ENCODE peak calls at places on chromosome 12, in five cellular contexts. Z, M, U, O and Q are unnamed samples. For H4K20me1, the result is how much of the 10 kb centered on the place peaks cover.

GRCh38 chr12:5437122-5437521 is 5.2 kb downstream of the NTF3 start:
- DNase-seq in O (no peak), Z (no peak), U (no peak), M (no peak), Q (no peak)

GRCh38 chr12:39620664-39621658 is 1.4 kb upstream of the ABCD2 start:
- DNase-seq in U (no peak), Z (no peak), M (no peak), O (no peak), Q (peak)

GRCh38 chr12:27213304-27213703 is 30.8 kb upstream of the STK38L start:
- DNase-seq in U (no peak), O (no peak), Z (no peak), M (no peak), Q (no peak)

GRCh38 chr12:108349245-108349644 is 10.1 kb upstream of the CMKLR1 start:
- DNase-seq in M (no peak), U (no peak), O (no peak), Z (no peak), Q (no peak)

GRCh38 chr12:4448943-4449861 is 3.6 kb upstream of the FGF6 start:
- DNase-seq in U (no peak), Z (no peak), O (no peak), M (no peak), Q (no peak)

GRCh38 chr12:62604856-62605255 is 138.2 kb downstream of the MON2 start:
- DNase-seq in O (no peak), U (no peak), M (peak), Z (no peak), Q (peak)

GRCh38 chr12:113131556-113131955 is 4.0 kb downstream of the RASAL1 start:
- DNase-seq in U (no peak), O (no peak), Z (no peak), M (no peak), Q (no peak)

GRCh38 chr12:54294152-54294913 is 6.5 kb downstream of the NFE2 start:
- DNase-seq in U (no peak), M (no peak), O (peak), Z (peak), Q (no peak)

GRCh38 chr12:45730842-45731336 is 1.4 kb downstream of the ARID2 start:
- DNase-seq in Z (no peak), O (no peak), U (no peak), M (peak), Q (peak)

GRCh38 chr12:124716208-124717141 is 147.2 kb downstream of the SCARB1 start:
- DNase-seq in U (no peak), M (no peak), O (no peak), Z (no peak), Q (no peak)
- TF ChIP-seq CTCF in U (no peak), M (no peak), O (peak), Z (no peak), Q (no peak)

GRCh38 chr12:68630050-68630449 is 19.4 kb downstream of the RAP1B start:
- DNase-seq in M (no peak), U (no peak), Z (no peak), O (no peak), Q (no peak)
- H4K20me1 ChIP-seq in M (half or more), U (under half), Z (under half), O (under half), Q (under half)

GRCh38 chr12:9133243-9133938 is 17.7 kb upstream of the A2M start:
- DNase-seq in Z (no peak), O (no peak), M (no peak), U (no peak), Q (peak)

GRCh38 chr12:9135903-9136310 is 20.2 kb upstream of the A2M start:
- DNase-seq in M (no peak), Z (no peak), O (no peak), U (no peak), Q (no peak)

GRCh38 chr12:9130244-9130643 is 14.5 kb upstream of the A2M start:
- DNase-seq in M (no peak), Z (no peak), O (no peak), U (no peak), Q (no peak)

GRCh38 chr12:9132008-9132535 is 16.4 kb upstream of the A2M start:
- DNase-seq in O (no peak), M (no peak), Z (no peak), U (no peak), Q (peak)

GRCh38 chr12:9134981-9135628 is 19.4 kb upstream of the A2M start:
- DNase-seq in M (peak), O (peak), U (peak), Z (no peak), Q (no peak)
- TF ChIP-seq CTCF in M (no peak), O (peak), U (peak), Z (peak), Q (peak)

GRCh38 chr12:65838330-65838976 is 14.2 kb downstream of the HMGA2 start:
- DNase-seq in Z (no peak), O (no peak), M (no peak), U (no peak), Q (no peak)

GRCh38 chr12:65835256-65835655 is 11.0 kb downstream of the HMGA2 start:
- DNase-seq in Z (no peak), M (no peak), O (no peak), U (no peak), Q (peak)

GRCh38 chr12:65840793-65841670 is 16.7 kb downstream of the HMGA2 start:
- DNase-seq in Z (no peak), M (no peak), U (no peak), O (peak), Q (no peak)

GRCh38 chr12:65836419-65837197 is 12.3 kb downstream of the HMGA2 start:
- DNase-seq in U (peak), M (no peak), Z (no peak), O (no peak), Q (no peak)

DNA sequence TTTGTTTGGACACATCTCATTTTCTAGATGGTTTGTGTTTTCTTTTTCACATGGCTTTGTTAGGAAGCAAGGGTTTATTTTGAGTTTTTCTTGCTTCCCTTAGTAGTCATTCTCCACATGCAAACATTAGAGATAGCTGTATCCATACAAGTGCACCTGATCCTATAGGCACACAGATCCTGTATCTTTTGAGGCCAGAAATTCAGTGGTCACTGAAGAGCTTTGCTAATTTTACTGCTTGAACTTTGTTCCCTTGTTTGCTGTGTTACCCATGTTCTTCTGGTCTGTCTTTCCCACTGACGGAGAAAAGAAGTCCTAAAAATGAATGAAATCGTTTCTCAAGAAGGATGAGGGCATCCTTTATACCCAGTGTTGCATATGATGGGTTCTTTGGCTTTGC is 14.7 kb downstream of the HMGA2 start:
- DNase-seq in Z (no peak), M (no peak), U (no peak), O (no peak), Q (no peak)
- H4K20me1 ChIP-seq in Z (under half), M (half or more), U (under half), O (under half), Q (under half)

DNA sequence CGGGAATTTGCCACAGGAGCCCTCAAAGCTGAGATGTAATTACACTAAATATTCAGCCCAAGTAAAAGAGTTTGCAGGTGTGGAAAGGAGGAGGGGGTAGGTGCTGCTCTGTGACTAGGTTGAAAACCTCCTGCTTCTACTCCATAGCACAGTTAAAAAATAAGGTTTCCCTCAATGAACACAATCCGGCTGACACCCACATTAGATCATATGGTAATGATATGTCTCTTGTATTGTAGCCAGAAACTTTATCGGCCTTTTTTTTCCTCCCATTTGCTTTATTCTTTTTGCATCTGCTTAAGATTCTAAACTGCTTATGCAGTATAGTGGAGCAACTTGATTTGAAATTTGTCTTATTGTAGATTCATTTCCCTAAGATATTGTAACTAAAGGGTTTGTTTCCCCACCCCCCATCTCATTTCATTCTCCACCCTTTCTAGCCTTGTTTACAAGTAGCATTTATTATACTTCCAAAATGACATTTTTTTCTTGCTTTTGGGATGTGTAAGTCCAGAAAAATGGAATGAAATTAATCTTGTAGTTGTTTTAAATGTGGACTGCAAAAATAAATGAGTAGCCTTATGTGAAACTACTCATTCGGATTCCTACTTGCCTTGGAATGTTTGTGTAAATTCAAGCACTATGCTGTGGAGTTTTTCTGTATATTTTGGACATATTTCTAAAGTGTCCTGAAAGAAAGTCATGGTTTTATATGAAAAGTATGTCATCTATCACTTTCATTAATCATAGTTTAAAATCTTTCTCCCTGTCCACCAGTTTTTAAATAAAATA is at the start of gene DCN:
- DNase-seq in U (no peak), O (no peak), M (peak), Z (no peak), Q (peak)
- TF ChIP-seq CTCF in U (no peak), O (no peak), M (no peak), Z (no peak), Q (no peak)

GRCh38 chr12:56596815-56597214 is 33.3 kb downstream of the BAZ2A start:
- DNase-seq in U (no peak), Z (no peak), M (no peak), O (peak), Q (no peak)
- H4K20me1 ChIP-seq in U (under half), Z (under half), M (under half), O (under half), Q (under half)

GRCh38 chr12:102022286-102022685 is 39.5 kb downstream of the WASHC3 start:
- DNase-seq in U (no peak), Z (no peak), O (no peak), M (no peak), Q (no peak)

GRCh38 chr12:102023343-102023930 is 38.4 kb downstream of the WASHC3 start:
- DNase-seq in Z (no peak), U (no peak), O (no peak), M (peak), Q (peak)

GRCh38 chr12:102024765-102025164 is 37.0 kb downstream of the WASHC3 start:
- DNase-seq in M (no peak), Z (no peak), O (no peak), U (no peak), Q (no peak)

GRCh38 chr12:102029148-102029547 is 32.6 kb downstream of the WASHC3 start:
- DNase-seq in M (no peak), Z (no peak), O (no peak), U (no peak), Q (no peak)

GRCh38 chr12:102026728-102027127 is 35.1 kb downstream of the WASHC3 start:
- DNase-seq in O (peak), Z (peak), M (no peak), U (no peak), Q (no peak)
- TF ChIP-seq CTCF in O (peak), Z (peak), M (no peak), U (peak), Q (no peak)

GRCh38 chr12:50620975-50621360 is 116.2 kb downstream of the DIP2B start:
- DNase-seq in U (no peak), M (no peak), Z (no peak), O (no peak), Q (no peak)
- H4K20me1 ChIP-seq in U (under half), M (under half), Z (under half), O (under half), Q (under half)

GRCh38 chr12:127893875-127894635 is 372.9 kb upstream of the TMEM132C start:
- DNase-seq in Z (peak), U (no peak), O (peak), M (no peak), Q (no peak)
- TF ChIP-seq CTCF in Z (peak), U (no peak), O (peak), M (no peak), Q (no peak)